ENCODE peak calls at places on chromosomes 12 and 14, in eight cellular contexts. M is endothelial cell of umbilical vein, D is K562, A is H1, N is GM12878, Q is HCT116, S is SK-N-SH, O is HepG2. H is an unnamed sample.

GRCh38 chr12:55671746-55672145 is 35.1 kb downstream of the OR10P1 start:
- DNase-seq in M (no peak), D (no peak), A (no peak), N (no peak), Q (no peak), S (no peak), O (no peak), H (no peak)

GRCh38 chr12:69881771-69882170 is 56.7 kb downstream of the MYRFL start:
- DNase-seq in M (no peak), D (no peak), A (no peak), N (no peak), Q (no peak), S (no peak), O (no peak), H (no peak)

GRCh38 chr14:72714094-72714493 is 179.8 kb downstream of the DPF3 start:
- DNase-seq in M (no peak), D (no peak), A (no peak), N (peak), Q (no peak), S (no peak), O (no peak), H (no peak)

GRCh38 chr12:120213758-120214157 is 12.8 kb upstream of the RPLP0 start:
- DNase-seq in M (no peak), D (no peak), A (no peak), N (no peak), Q (no peak), S (peak), O (no peak), H (no peak)

GRCh38 chr14:77485901-77486678 is 12.5 kb downstream of the ISM2 start:
- DNase-seq in M (no peak), D (no peak), A (no peak), N (no peak), Q (no peak), S (no peak), O (no peak), H (no peak)

GRCh38 chr12:120466560-120467315 is 2.8 kb downstream of the SRSF9 start:
- DNase-seq in M (peak), D (peak), A (peak), N (no peak), Q (peak), S (peak), O (peak), H (no peak)

GRCh38 chr12:67208326-67209067 is 60.7 kb upstream of the CAND1 start:
- DNase-seq in M (no peak), D (no peak), A (no peak), N (no peak), Q (no peak), S (no peak), O (no peak), H (no peak)

GRCh38 chr12:124458220-124458991 is 109.0 kb downstream of the NCOR2 start:
- DNase-seq in M (no peak), D (no peak), A (no peak), N (no peak), Q (no peak), S (no peak), O (no peak), H (no peak)

GRCh38 chr14:101124860-101125259 is 221.3 kb upstream of the RTL1 start:
- DNase-seq in M (no peak), D (no peak), A (no peak), N (no peak), Q (no peak), S (no peak), O (no peak), H (no peak)

GRCh38 chr12:19761465-19761864 is 322.2 kb downstream of the AEBP2 start:
- DNase-seq in M (peak), D (no peak), A (no peak), N (no peak), Q (no peak), S (no peak), O (no peak), H (no peak)

GRCh38 chr12:14410841-14411569 is 45.5 kb downstream of the ATF7IP start:
- DNase-seq in M (peak), D (no peak), A (no peak), N (no peak), Q (no peak), S (no peak), O (no peak), H (no peak)

GRCh38 chr14:92362781-92363235 is 39.8 kb downstream of the SLC24A4 start:
- DNase-seq in M (no peak), D (no peak), A (no peak), N (no peak), Q (no peak), S (no peak), O (no peak), H (no peak)

GRCh38 chr12:132166801-132167591 is 22.7 kb downstream of the NOC4L start:
- DNase-seq in M (no peak), D (no peak), A (no peak), N (no peak), Q (no peak), S (no peak), O (no peak), H (no peak)

GRCh38 chr12:89840162-89840922 is 131.7 kb upstream of the ATP2B1 start:
- DNase-seq in M (no peak), D (no peak), A (no peak), N (no peak), Q (no peak), S (no peak), O (no peak), H (no peak)

GRCh38 chr14:67357583-67358354 is 1.8 kb downstream of the ATP6V1D start:
- DNase-seq in M (no peak), D (peak), A (no peak), N (no peak), Q (no peak), S (no peak), O (no peak), H (no peak)

GRCh38 chr12:6241495-6241894 is 41.3 kb downstream of the CD9 start:
- DNase-seq in M (peak), D (peak), A (no peak), N (no peak), Q (no peak), S (no peak), O (no peak), H (no peak)

GRCh38 chr12:57693317-57693658 is 644 bp upstream of the OS9 start:
- DNase-seq in M (no peak), D (no peak), A (no peak), N (no peak), Q (no peak), S (no peak), O (no peak), H (no peak)

GRCh38 chr14:60303745-60304144 is 54.7 kb downstream of the PPM1A start:
- DNase-seq in M (no peak), D (no peak), A (no peak), N (no peak), Q (no peak), S (no peak), O (no peak), H (no peak)

GRCh38 chr12:32893008-32893407 is 3.6 kb downstream of the PKP2 start:
- DNase-seq in M (no peak), D (no peak), A (no peak), N (no peak), Q (no peak), S (no peak), O (peak), H (no peak)

GRCh38 chr12:83573676-83574075 is 887.0 kb downstream of the TMTC2 start:
- DNase-seq in M (no peak), D (peak), A (no peak), N (no peak), Q (peak), S (no peak), O (no peak), H (no peak)

GRCh38 chr14:68651075-68651474 is 141.8 kb downstream of the ZFP36L1 start:
- DNase-seq in M (no peak), D (no peak), A (no peak), N (no peak), Q (no peak), S (no peak), O (no peak), H (no peak)

GRCh38 chr12:121577443-121578180 is 3.2 kb downstream of the KDM2B start:
- DNase-seq in M (no peak), D (peak), A (peak), N (no peak), Q (no peak), S (no peak), O (no peak), H (no peak)

GRCh38 chr12:132375747-132376463 is 46.5 kb upstream of the GALNT9 start:
- DNase-seq in M (no peak), D (no peak), A (no peak), N (no peak), Q (no peak), S (no peak), O (no peak), H (no peak)

GRCh38 chr12:119115296-119115905 is 63.3 kb upstream of the HSPB8 start:
- DNase-seq in M (peak), D (peak), A (peak), N (no peak), Q (peak), S (peak), O (peak), H (peak)

GRCh38 chr12:13223176-13223806 is 26.8 kb downstream of the EMP1 start:
- DNase-seq in M (no peak), D (no peak), A (no peak), N (no peak), Q (no peak), S (no peak), O (peak), H (no peak)

GRCh38 chr12:44703311-44703910 is 172.7 kb downstream of the NELL2 start:
- DNase-seq in M (no peak), D (no peak), A (no peak), N (no peak), Q (no peak), S (no peak), O (no peak), H (peak)

GRCh38 chr14:103207404-103208072 is 84.3 kb downstream of the TNFAIP2 start:
- DNase-seq in M (no peak), D (no peak), A (no peak), N (no peak), Q (no peak), S (peak), O (no peak), H (no peak)

GRCh38 chr14:64816221-64816783 is 63.4 kb downstream of the SPTB start:
- DNase-seq in M (no peak), D (no peak), A (no peak), N (no peak), Q (no peak), S (no peak), O (no peak), H (no peak)

GRCh38 chr14:80959448-80960006 is 4.1 kb downstream of the TSHR start:
- DNase-seq in M (no peak), D (no peak), A (no peak), N (peak), Q (no peak), S (no peak), O (no peak), H (no peak)

GRCh38 chr14:61479746-61480502 is 158.5 kb downstream of the PRKCH start:
- DNase-seq in M (peak), D (no peak), A (no peak), N (no peak), Q (no peak), S (no peak), O (no peak), H (no peak)

GRCh38 chr14:101054671-101055070 is 151.1 kb upstream of the RTL1 start:
- DNase-seq in M (no peak), D (no peak), A (no peak), N (no peak), Q (no peak), S (no peak), O (no peak), H (no peak)

DNA sequence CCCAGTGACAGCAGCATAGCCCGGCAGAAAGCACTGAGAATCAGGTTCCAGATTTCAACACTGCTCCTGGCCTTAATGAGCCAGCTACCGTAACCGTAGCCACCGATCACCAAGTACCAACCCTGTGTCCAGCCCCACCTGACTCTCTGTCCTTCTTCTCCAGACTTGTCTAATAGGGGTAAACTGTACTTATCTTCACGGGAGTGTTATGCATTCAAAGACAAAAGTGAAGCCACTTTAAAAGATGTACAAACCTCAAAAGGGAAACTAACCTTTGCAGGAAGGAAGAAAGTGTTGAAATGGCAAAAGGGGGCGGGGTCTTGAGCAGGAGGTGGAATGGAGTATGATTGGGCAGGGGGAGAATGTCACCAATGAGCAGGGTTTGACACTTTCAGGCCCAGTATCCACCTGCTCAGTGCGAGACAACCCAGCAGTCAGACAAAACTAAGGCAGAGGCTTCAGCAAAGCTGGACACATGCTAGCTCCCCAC is 226.1 kb downstream of the CHST11 start:
- DNase-seq in M (no peak), D (no peak), A (no peak), N (peak), Q (no peak), S (no peak), O (no peak), H (no peak)
- TF ChIP-seq POLR2AphosphoS5 in M (no peak), D (no peak), A (no peak), N (peak), Q (no peak), S (no peak), O (no peak), H (no peak)

DNA sequence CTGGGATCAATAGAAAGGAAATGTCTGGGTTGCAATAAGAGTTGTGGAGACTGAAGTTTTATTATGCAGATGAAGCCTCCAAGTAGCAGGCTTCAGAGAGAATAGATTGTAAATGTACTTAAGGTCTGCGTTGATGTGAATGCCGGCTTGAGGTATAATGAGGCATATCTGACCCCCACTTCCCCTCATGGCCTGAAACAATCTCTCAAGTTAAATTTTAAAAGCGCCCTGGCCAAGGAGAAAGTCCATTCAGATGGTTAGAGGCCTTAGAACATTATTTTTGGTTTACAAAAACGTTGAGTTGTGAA is 28.3 kb upstream of the HIGD1C start:
- DNase-seq in M (no peak), D (no peak), A (no peak), N (no peak), Q (no peak), S (no peak), O (no peak), H (no peak)
- H3K9ac ChIP-seq in M (peak), D (no peak), A (no peak), N (peak), Q (peak), S (peak), O (peak), H (peak)

GRCh38 chr12:49636979-49637378 is 13.6 kb downstream of the PRPF40B start:
- DNase-seq in M (peak), D (peak), A (no peak), N (no peak), Q (peak), S (peak), O (peak), H (peak)
- TF ChIP-seq POLR2AphosphoS5 in M (no peak), D (no peak), A (no peak), N (peak), Q (no peak), S (no peak), O (no peak), H (no peak)

GRCh38 chr12:110037315-110037714 is 11.0 kb downstream of the C12orf76 start:
- DNase-seq in M (no peak), D (no peak), A (no peak), N (no peak), Q (no peak), S (no peak), O (no peak), H (no peak)

GRCh38 chr12:110035534-110036104 is 12.7 kb downstream of the C12orf76 start:
- DNase-seq in M (no peak), D (no peak), A (no peak), N (no peak), Q (no peak), S (no peak), O (peak), H (no peak)

GRCh38 chr12:110038741-110039084 is 9.6 kb downstream of the C12orf76 start:
- DNase-seq in M (no peak), D (no peak), A (no peak), N (no peak), Q (no peak), S (no peak), O (no peak), H (no peak)

GRCh38 chr12:110042260-110042659 is 6.1 kb downstream of the C12orf76 start:
- DNase-seq in M (no peak), D (no peak), A (no peak), N (no peak), Q (no peak), S (no peak), O (peak), H (no peak)

GRCh38 chr12:110039085-110039807 is 9.1 kb downstream of the C12orf76 start:
- DNase-seq in M (peak), D (peak), A (no peak), N (no peak), Q (no peak), S (no peak), O (peak), H (no peak)
- H3K9ac ChIP-seq in M (peak), D (peak), A (no peak), N (no peak), Q (peak), S (peak), O (peak), H (no peak)

GRCh38 chr14:54348923-54349615 is 47.7 kb upstream of the CDKN3 start:
- DNase-seq in M (peak), D (no peak), A (no peak), N (no peak), Q (no peak), S (no peak), O (no peak), H (no peak)
- TF ChIP-seq POLR2AphosphoS5 in M (no peak), D (no peak), A (no peak), N (no peak), Q (no peak), S (no peak), O (no peak), H (no peak)

DNA sequence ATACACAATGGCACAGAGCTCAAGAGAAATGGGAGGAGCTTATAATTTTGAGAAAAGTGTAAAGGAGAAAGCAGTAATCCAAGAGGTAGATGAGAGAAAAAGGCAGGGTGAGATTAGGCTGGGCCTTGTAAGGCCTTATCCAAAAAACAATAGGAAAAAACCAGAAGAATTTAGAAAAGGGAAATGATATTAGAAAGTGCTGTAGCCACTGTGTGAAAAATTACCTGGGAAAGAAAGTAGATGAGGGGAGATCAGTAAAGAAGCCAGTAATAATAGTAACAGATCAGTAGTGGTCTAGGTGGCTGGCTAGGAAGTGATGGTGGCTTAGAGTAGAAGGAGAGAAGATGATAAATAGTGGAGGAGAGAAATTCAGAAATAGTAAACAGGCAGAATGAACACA is 66.3 kb upstream of the CFL2 start:
- DNase-seq in M (no peak), D (no peak), A (no peak), N (no peak), Q (no peak), S (no peak), O (no peak), H (no peak)
- H3K9ac ChIP-seq in M (peak), D (no peak), A (no peak), N (no peak), Q (no peak), S (no peak), O (no peak), H (no peak)

DNA sequence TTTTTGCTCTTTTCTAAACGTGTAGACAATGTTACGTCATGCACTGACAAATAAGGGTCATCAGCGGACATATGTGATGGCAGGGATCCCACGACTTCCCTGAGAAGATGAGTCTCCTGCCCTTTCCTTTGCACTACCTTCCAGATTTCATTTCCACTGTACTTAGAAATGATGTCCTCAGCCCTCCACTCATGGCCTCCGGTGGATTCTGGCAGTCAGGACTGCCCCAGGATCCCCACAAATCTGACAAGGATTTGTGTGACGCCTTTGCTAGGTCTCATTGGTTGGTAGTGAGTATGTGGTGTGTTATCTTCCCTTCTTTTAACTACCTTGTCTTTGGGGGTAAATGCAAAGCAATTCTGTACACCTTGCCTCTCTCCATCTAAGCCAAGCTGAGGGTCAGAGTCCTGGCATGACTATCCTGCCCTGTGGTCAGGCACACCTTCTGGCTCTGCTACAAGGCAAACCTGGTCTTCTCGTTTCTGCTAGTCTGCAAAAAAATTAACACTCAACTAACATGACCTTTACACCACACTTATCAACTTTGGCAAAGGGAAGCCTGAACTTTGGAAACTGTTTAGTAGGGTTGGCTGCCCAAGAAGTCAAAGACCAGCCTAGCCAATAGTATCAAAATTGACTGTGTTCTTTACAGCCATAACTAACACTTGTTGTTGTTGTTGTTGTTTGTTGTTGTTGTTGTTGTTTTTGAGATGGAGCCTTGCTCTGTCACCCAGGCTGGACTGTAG is 17.3 kb upstream of the DHRS4 start:
- DNase-seq in M (no peak), D (no peak), A (no peak), N (no peak), Q (no peak), S (no peak), O (peak), H (no peak)
- TF ChIP-seq POLR2AphosphoS5 in M (no peak), D (no peak), A (no peak), N (no peak), Q (no peak), S (no peak), O (no peak), H (no peak)